ENCODE peak calls at places on chromosomes 2 and 18, in nine cellular contexts. One of them, this sample, is unnamed.

GRCh38 chr2:129857200-129857599 is 122.3 kb upstream of the RAB6C start:
- DNase-seq in prostate gland: peak
- DNase-seq in sigmoid colon: no peak
- DNase-seq in CD4-positive, alpha-beta T cell: no peak
- DNase-seq in body of pancreas: no peak
- DNase-seq in transverse colon: no peak
- DNase-seq in IMR-90: no peak
- DNase-seq in A549: no peak
- DNase-seq in K562: no peak
- DNase-seq in this sample: no peak

GRCh38 chr2:199490049-199490448 is 32.3 kb upstream of the SATB2 start:
- DNase-seq in K562: no peak
- DNase-seq in prostate gland: no peak
- DNase-seq in A549: no peak
- DNase-seq in CD4-positive, alpha-beta T cell: no peak
- DNase-seq in sigmoid colon: no peak
- DNase-seq in transverse colon: no peak
- DNase-seq in IMR-90: no peak
- DNase-seq in body of pancreas: no peak
- DNase-seq in this sample: no peak

GRCh38 chr2:9757430-9758287 is 85.6 kb upstream of the TAF1B start:
- DNase-seq in K562: no peak
- DNase-seq in prostate gland: no peak
- DNase-seq in IMR-90: peak
- DNase-seq in transverse colon: no peak
- DNase-seq in sigmoid colon: no peak
- DNase-seq in body of pancreas: no peak
- DNase-seq in A549: no peak
- DNase-seq in CD4-positive, alpha-beta T cell: no peak
- DNase-seq in this sample: no peak

GRCh38 chr2:160305081-160305750 is 105.1 kb upstream of the ITGB6 start:
- DNase-seq in A549: no peak
- DNase-seq in body of pancreas: no peak
- DNase-seq in IMR-90: peak
- DNase-seq in CD4-positive, alpha-beta T cell: no peak
- DNase-seq in K562: no peak
- DNase-seq in transverse colon: no peak
- DNase-seq in sigmoid colon: no peak
- DNase-seq in prostate gland: no peak
- DNase-seq in this sample: peak

GRCh38 chr18:48792611-48793368 is 158.0 kb downstream of the SMAD7 start:
- DNase-seq in body of pancreas: peak
- DNase-seq in sigmoid colon: peak
- DNase-seq in IMR-90: no peak
- DNase-seq in transverse colon: no peak
- DNase-seq in prostate gland: no peak
- DNase-seq in A549: no peak
- DNase-seq in CD4-positive, alpha-beta T cell: no peak
- DNase-seq in K562: no peak
- DNase-seq in this sample: no peak

GRCh38 chr2:10009271-10009810 is 34.0 kb upstream of the KLF11 start:
- DNase-seq in body of pancreas: peak
- DNase-seq in CD4-positive, alpha-beta T cell: no peak
- DNase-seq in A549: no peak
- DNase-seq in transverse colon: no peak
- DNase-seq in prostate gland: no peak
- DNase-seq in K562: no peak
- DNase-seq in IMR-90: no peak
- DNase-seq in sigmoid colon: peak
- DNase-seq in this sample: no peak

GRCh38 chr2:217951091-217951490 is 51.7 kb downstream of the TNS1 start:
- DNase-seq in A549: no peak
- DNase-seq in IMR-90: no peak
- DNase-seq in body of pancreas: no peak
- DNase-seq in CD4-positive, alpha-beta T cell: no peak
- DNase-seq in prostate gland: no peak
- DNase-seq in transverse colon: no peak
- DNase-seq in K562: no peak
- DNase-seq in sigmoid colon: no peak
- DNase-seq in this sample: no peak

GRCh38 chr2:203992496-203992895 is 55.9 kb downstream of the ICOS start:
- DNase-seq in prostate gland: no peak
- DNase-seq in body of pancreas: no peak
- DNase-seq in K562: no peak
- DNase-seq in CD4-positive, alpha-beta T cell: no peak
- DNase-seq in sigmoid colon: no peak
- DNase-seq in IMR-90: no peak
- DNase-seq in transverse colon: no peak
- DNase-seq in A549: no peak
- DNase-seq in this sample: no peak

GRCh38 chr2:64698668-64699444 is 45.1 kb upstream of the SERTAD2 start:
- DNase-seq in sigmoid colon: no peak
- DNase-seq in prostate gland: no peak
- DNase-seq in body of pancreas: no peak
- DNase-seq in CD4-positive, alpha-beta T cell: no peak
- DNase-seq in transverse colon: no peak
- DNase-seq in IMR-90: peak
- DNase-seq in A549: peak
- DNase-seq in K562: no peak
- DNase-seq in this sample: no peak

GRCh38 chr2:7513834-7514233 is 596.6 kb downstream of the RNF144A start:
- DNase-seq in K562: no peak
- DNase-seq in CD4-positive, alpha-beta T cell: no peak
- DNase-seq in sigmoid colon: no peak
- DNase-seq in prostate gland: no peak
- DNase-seq in body of pancreas: no peak
- DNase-seq in transverse colon: no peak
- DNase-seq in IMR-90: no peak
- DNase-seq in A549: no peak
- DNase-seq in this sample: no peak

GRCh38 chr2:2836343-2837070 is 505.4 kb upstream of the MYT1L start:
- DNase-seq in CD4-positive, alpha-beta T cell: no peak
- DNase-seq in transverse colon: no peak
- DNase-seq in sigmoid colon: no peak
- DNase-seq in A549: no peak
- DNase-seq in K562: no peak
- DNase-seq in IMR-90: no peak
- DNase-seq in body of pancreas: no peak
- DNase-seq in prostate gland: no peak
- DNase-seq in this sample: no peak

GRCh38 chr18:48191494-48191893 is 217.7 kb downstream of the ZBTB7C start:
- DNase-seq in prostate gland: no peak
- DNase-seq in IMR-90: no peak
- DNase-seq in transverse colon: no peak
- DNase-seq in sigmoid colon: no peak
- DNase-seq in K562: no peak
- DNase-seq in A549: no peak
- DNase-seq in CD4-positive, alpha-beta T cell: no peak
- DNase-seq in body of pancreas: no peak
- DNase-seq in this sample: no peak

GRCh38 chr2:176157499-176158305 is 595 bp downstream of the HOXD3 start:
- DNase-seq in prostate gland: no peak
- DNase-seq in sigmoid colon: no peak
- DNase-seq in K562: no peak
- DNase-seq in transverse colon: peak
- DNase-seq in A549: no peak
- DNase-seq in CD4-positive, alpha-beta T cell: no peak
- DNase-seq in IMR-90: no peak
- DNase-seq in body of pancreas: no peak
- DNase-seq in this sample: no peak

GRCh38 chr2:166357068-166357949 is 18.4 kb downstream of the SCN9A start:
- DNase-seq in body of pancreas: no peak
- DNase-seq in IMR-90: no peak
- DNase-seq in A549: no peak
- DNase-seq in sigmoid colon: no peak
- DNase-seq in K562: peak
- DNase-seq in prostate gland: no peak
- DNase-seq in transverse colon: no peak
- DNase-seq in CD4-positive, alpha-beta T cell: no peak
- DNase-seq in this sample: no peak

GRCh38 chr2:238580486-238580885 is 153.8 kb downstream of the ASB1 start:
- DNase-seq in A549: no peak
- DNase-seq in CD4-positive, alpha-beta T cell: no peak
- DNase-seq in transverse colon: no peak
- DNase-seq in prostate gland: no peak
- DNase-seq in body of pancreas: no peak
- DNase-seq in sigmoid colon: no peak
- DNase-seq in IMR-90: no peak
- DNase-seq in K562: no peak
- DNase-seq in this sample: no peak

GRCh38 chr2:169877406-169877805 is 50.2 kb downstream of the UBR3 start:
- DNase-seq in sigmoid colon: no peak
- DNase-seq in body of pancreas: no peak
- DNase-seq in CD4-positive, alpha-beta T cell: no peak
- DNase-seq in transverse colon: no peak
- DNase-seq in IMR-90: peak
- DNase-seq in K562: peak
- DNase-seq in A549: no peak
- DNase-seq in prostate gland: no peak
- DNase-seq in this sample: no peak

GRCh38 chr2:88307817-88308216 is 137.7 kb downstream of the THNSL2 start:
- DNase-seq in IMR-90: peak
- DNase-seq in K562: peak
- DNase-seq in transverse colon: no peak
- DNase-seq in sigmoid colon: no peak
- DNase-seq in CD4-positive, alpha-beta T cell: no peak
- DNase-seq in A549: peak
- DNase-seq in prostate gland: no peak
- DNase-seq in body of pancreas: no peak
- DNase-seq in this sample: no peak

GRCh38 chr18:79395761-79396404 is at the start of gene NFATC1:
- DNase-seq in A549: peak
- DNase-seq in transverse colon: peak
- DNase-seq in CD4-positive, alpha-beta T cell: peak
- DNase-seq in K562: peak
- DNase-seq in prostate gland: peak
- DNase-seq in IMR-90: peak
- DNase-seq in body of pancreas: peak
- DNase-seq in sigmoid colon: peak
- DNase-seq in this sample: peak

GRCh38 chr2:225748606-225749005 is 349.1 kb downstream of the NYAP2 start:
- DNase-seq in transverse colon: no peak
- DNase-seq in K562: no peak
- DNase-seq in body of pancreas: no peak
- DNase-seq in sigmoid colon: no peak
- DNase-seq in A549: no peak
- DNase-seq in prostate gland: no peak
- DNase-seq in CD4-positive, alpha-beta T cell: no peak
- DNase-seq in IMR-90: no peak
- DNase-seq in this sample: no peak

GRCh38 chr18:61948196-61948800 is 55.5 kb upstream of the RNF152 start:
- DNase-seq in K562: no peak
- DNase-seq in A549: no peak
- DNase-seq in CD4-positive, alpha-beta T cell: no peak
- DNase-seq in prostate gland: no peak
- DNase-seq in sigmoid colon: no peak
- DNase-seq in IMR-90: peak
- DNase-seq in transverse colon: no peak
- DNase-seq in body of pancreas: no peak
- DNase-seq in this sample: no peak
- H3K27ac ChIP-seq in K562: no peak
- H3K27ac ChIP-seq in A549: no peak
- H3K27ac ChIP-seq in CD4-positive, alpha-beta T cell: no peak
- H3K27ac ChIP-seq in prostate gland: no peak
- H3K27ac ChIP-seq in sigmoid colon: no peak
- H3K27ac ChIP-seq in IMR-90: no peak
- H3K27ac ChIP-seq in transverse colon: no peak
- H3K27ac ChIP-seq in body of pancreas: no peak
- H3K27ac ChIP-seq in this sample: no peak

GRCh38 chr2:207871506-207871905 is 101.8 kb upstream of the FZD5 start:
- DNase-seq in prostate gland: no peak
- DNase-seq in sigmoid colon: no peak
- DNase-seq in transverse colon: no peak
- DNase-seq in A549: no peak
- DNase-seq in CD4-positive, alpha-beta T cell: no peak
- DNase-seq in body of pancreas: no peak
- DNase-seq in IMR-90: no peak
- DNase-seq in K562: no peak
- DNase-seq in this sample: no peak
- TF ChIP-seq CTCF in prostate gland: no peak
- TF ChIP-seq CTCF in sigmoid colon: no peak
- TF ChIP-seq CTCF in transverse colon: no peak
- TF ChIP-seq CTCF in A549: no peak
- TF ChIP-seq CTCF in CD4-positive, alpha-beta T cell: no peak
- TF ChIP-seq CTCF in body of pancreas: no peak
- TF ChIP-seq CTCF in IMR-90: no peak
- TF ChIP-seq CTCF in K562: no peak
- TF ChIP-seq CTCF in this sample: no peak

DNA sequence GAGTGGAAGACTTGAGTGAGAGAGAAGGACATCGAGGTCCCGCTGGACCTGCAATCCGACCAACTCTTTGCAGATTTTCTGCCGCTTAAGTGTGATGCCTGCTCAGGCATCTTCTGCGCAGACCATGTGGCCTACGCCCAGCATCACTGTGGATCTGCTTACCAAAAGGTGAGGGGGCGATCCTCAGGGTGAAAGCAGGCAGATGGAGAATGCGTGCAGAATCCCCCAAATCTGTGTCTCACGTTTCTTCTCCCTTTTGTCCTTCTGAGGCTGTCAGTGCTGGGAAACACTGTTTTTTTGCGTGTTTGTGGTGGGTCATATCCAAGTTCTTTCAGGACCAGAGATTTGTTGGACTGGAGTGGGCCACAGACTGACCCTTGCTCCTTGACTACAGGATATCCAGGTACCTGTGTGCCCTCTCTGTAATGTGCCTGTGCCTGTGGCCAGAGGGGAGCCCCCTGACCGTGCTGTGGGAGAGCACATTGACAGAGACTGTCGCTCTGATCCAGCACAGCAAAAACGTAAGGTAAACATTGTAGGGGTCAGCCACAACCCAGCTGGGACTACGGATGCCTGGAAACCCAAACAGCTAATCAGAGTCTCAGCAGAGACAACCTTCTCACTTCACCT is 787 bp downstream of the ZFAND2B start:
- DNase-seq in body of pancreas: peak
- DNase-seq in K562: no peak
- DNase-seq in prostate gland: no peak
- DNase-seq in CD4-positive, alpha-beta T cell: no peak
- DNase-seq in transverse colon: no peak
- DNase-seq in sigmoid colon: peak
- DNase-seq in IMR-90: no peak
- DNase-seq in A549: no peak
- DNase-seq in this sample: no peak
- H3K27ac ChIP-seq in body of pancreas: peak
- H3K27ac ChIP-seq in K562: peak
- H3K27ac ChIP-seq in prostate gland: peak
- H3K27ac ChIP-seq in CD4-positive, alpha-beta T cell: no peak
- H3K27ac ChIP-seq in transverse colon: peak
- H3K27ac ChIP-seq in sigmoid colon: peak
- H3K27ac ChIP-seq in IMR-90: peak
- H3K27ac ChIP-seq in A549: peak
- H3K27ac ChIP-seq in this sample: no peak

DNA sequence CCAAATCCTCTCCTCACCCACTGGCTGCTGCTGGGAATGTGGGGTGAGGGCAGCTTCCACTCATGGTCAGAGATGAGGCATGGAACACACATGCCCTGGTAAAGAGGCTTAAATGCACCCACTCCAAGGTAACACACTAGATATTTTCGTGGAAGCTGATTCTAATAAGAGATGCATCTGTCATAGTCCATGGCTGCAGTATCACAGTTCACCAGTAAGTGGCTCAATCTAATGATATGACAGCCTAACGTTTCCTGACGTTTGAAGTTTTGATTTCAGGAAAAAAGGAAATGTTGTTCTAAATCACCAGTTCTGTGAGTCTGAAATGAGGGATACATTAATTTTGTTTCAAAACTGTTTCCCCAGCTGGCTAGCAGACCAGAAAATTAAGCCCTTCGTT is 38.2 kb downstream of the LCT start:
- DNase-seq in A549: no peak
- DNase-seq in IMR-90: no peak
- DNase-seq in body of pancreas: no peak
- DNase-seq in CD4-positive, alpha-beta T cell: no peak
- DNase-seq in prostate gland: no peak
- DNase-seq in sigmoid colon: no peak
- DNase-seq in K562: no peak
- DNase-seq in transverse colon: no peak
- DNase-seq in this sample: no peak
- TF ChIP-seq CTCF in A549: no peak
- TF ChIP-seq CTCF in IMR-90: peak
- TF ChIP-seq CTCF in body of pancreas: no peak
- TF ChIP-seq CTCF in CD4-positive, alpha-beta T cell: no peak
- TF ChIP-seq CTCF in prostate gland: no peak
- TF ChIP-seq CTCF in sigmoid colon: no peak
- TF ChIP-seq CTCF in K562: no peak
- TF ChIP-seq CTCF in transverse colon: no peak
- TF ChIP-seq CTCF in this sample: peak

This sample was measured in HL-60.